ENCODE peak calls at places on chromosomes 1 and 21, in five cellular contexts. One of them, this sample, is unnamed.

GRCh38 chr1:41341756-41342562 is 19.3 kb upstream of the FOXO6 start:
- DNase-seq in esophagus muscularis mucosa: no peak
- DNase-seq in ovary: no peak
- DNase-seq in A549: no peak
- DNase-seq in SK-N-SH: no peak
- DNase-seq in this sample: peak; percentile 67

GRCh38 chr1:218625393-218625792 is 280.3 kb downstream of the TGFB2 start:
- DNase-seq in esophagus muscularis mucosa: no peak
- DNase-seq in ovary: no peak
- DNase-seq in A549: no peak
- DNase-seq in SK-N-SH: no peak
- DNase-seq in this sample: no peak

GRCh38 chr21:39696620-39697019 is 48.4 kb upstream of the IGSF5 start:
- DNase-seq in esophagus muscularis mucosa: peak; percentile 64
- DNase-seq in ovary: no peak
- DNase-seq in A549: no peak
- DNase-seq in SK-N-SH: no peak
- DNase-seq in this sample: no peak

GRCh38 chr21:42567861-42568260 is 54.2 kb downstream of the SLC37A1 start:
- DNase-seq in esophagus muscularis mucosa: no peak
- DNase-seq in ovary: no peak
- DNase-seq in A549: no peak
- DNase-seq in SK-N-SH: no peak
- DNase-seq in this sample: peak; percentile 5

GRCh38 chr1:147168626-147169058 is 3.6 kb downstream of the PRKAB2 start:
- DNase-seq in esophagus muscularis mucosa: no peak
- DNase-seq in ovary: peak; percentile 17
- DNase-seq in A549: no peak
- DNase-seq in SK-N-SH: no peak
- DNase-seq in this sample: peak; percentile 48

GRCh38 chr1:74468982-74469603 is 43.3 kb downstream of the LRRC53 start:
- DNase-seq in esophagus muscularis mucosa: no peak
- DNase-seq in ovary: no peak
- DNase-seq in A549: peak; percentile 10
- DNase-seq in SK-N-SH: peak; percentile 66
- DNase-seq in this sample: no peak

GRCh38 chr1:85894651-85895050 is 186.4 kb upstream of the ZNHIT6 start:
- DNase-seq in esophagus muscularis mucosa: no peak
- DNase-seq in ovary: peak; percentile 36
- DNase-seq in A549: peak; percentile 16
- DNase-seq in SK-N-SH: peak; percentile 59
- DNase-seq in this sample: no peak

GRCh38 chr1:228335406-228336307 is 71.0 kb downstream of the TRIM11 start:
- DNase-seq in esophagus muscularis mucosa: no peak
- DNase-seq in ovary: peak; percentile 6
- DNase-seq in A549: no peak
- DNase-seq in SK-N-SH: no peak
- DNase-seq in this sample: no peak

GRCh38 chr1:43232071-43232470 is 37.7 kb upstream of the TMEM125 start:
- DNase-seq in esophagus muscularis mucosa: peak; percentile 62
- DNase-seq in ovary: no peak
- DNase-seq in A549: no peak
- DNase-seq in SK-N-SH: no peak
- DNase-seq in this sample: no peak

GRCh38 chr1:45493116-45493697 is 2.2 kb upstream of the TESK2 start:
- DNase-seq in esophagus muscularis mucosa: no peak
- DNase-seq in ovary: peak; percentile 62
- DNase-seq in A549: no peak
- DNase-seq in SK-N-SH: peak; percentile 75
- DNase-seq in this sample: peak; percentile 56

GRCh38 chr1:113905435-113905861 is 322 bp downstream of the DCLRE1B start:
- DNase-seq in esophagus muscularis mucosa: no peak
- DNase-seq in ovary: no peak
- DNase-seq in A549: no peak
- DNase-seq in SK-N-SH: no peak
- DNase-seq in this sample: peak; percentile 29

GRCh38 chr1:14541348-14541747 is 57.1 kb upstream of the KAZN start:
- DNase-seq in esophagus muscularis mucosa: no peak
- DNase-seq in ovary: no peak
- DNase-seq in A549: no peak
- DNase-seq in SK-N-SH: no peak
- DNase-seq in this sample: no peak

GRCh38 chr1:7447093-7447492 is 324.0 kb upstream of the VAMP3 start:
- DNase-seq in esophagus muscularis mucosa: no peak
- DNase-seq in ovary: no peak
- DNase-seq in A549: no peak
- DNase-seq in SK-N-SH: no peak
- DNase-seq in this sample: no peak

GRCh38 chr1:115529216-115529897 is 112.4 kb upstream of the VANGL1 start:
- DNase-seq in esophagus muscularis mucosa: no peak
- DNase-seq in ovary: no peak
- DNase-seq in A549: no peak
- DNase-seq in SK-N-SH: no peak
- DNase-seq in this sample: no peak

GRCh38 chr1:8075511-8076051 is 49.5 kb upstream of the ERRFI1 start:
- DNase-seq in esophagus muscularis mucosa: no peak
- DNase-seq in ovary: no peak
- DNase-seq in A549: no peak
- DNase-seq in SK-N-SH: no peak
- DNase-seq in this sample: no peak

GRCh38 chr1:91813813-91814212 is 72.1 kb downstream of the TGFBR3 start:
- DNase-seq in esophagus muscularis mucosa: no peak
- DNase-seq in ovary: no peak
- DNase-seq in A549: no peak
- DNase-seq in SK-N-SH: no peak
- DNase-seq in this sample: no peak

GRCh38 chr1:182185822-182186756 is 124.6 kb upstream of the ZNF648 start:
- DNase-seq in esophagus muscularis mucosa: no peak
- DNase-seq in ovary: no peak
- DNase-seq in A549: peak; percentile 56
- DNase-seq in SK-N-SH: no peak
- DNase-seq in this sample: no peak

GRCh38 chr1:184806296-184806721 is 51.7 kb upstream of the EDEM3 start:
- DNase-seq in esophagus muscularis mucosa: no peak
- DNase-seq in ovary: no peak
- DNase-seq in A549: no peak
- DNase-seq in SK-N-SH: no peak
- DNase-seq in this sample: no peak

GRCh38 chr21:31872452-31873274 is at the start of gene HUNK:
- DNase-seq in esophagus muscularis mucosa: no peak
- DNase-seq in ovary: no peak
- DNase-seq in A549: peak; percentile 13
- DNase-seq in SK-N-SH: peak; percentile 84
- DNase-seq in this sample: no peak

GRCh38 chr21:31875424-31876097 is 2.7 kb downstream of the HUNK start:
- DNase-seq in esophagus muscularis mucosa: no peak
- DNase-seq in ovary: no peak
- DNase-seq in A549: no peak
- DNase-seq in SK-N-SH: no peak
- DNase-seq in this sample: no peak

GRCh38 chr21:31873275-31873695 is 465 bp downstream of the HUNK start:
- DNase-seq in esophagus muscularis mucosa: no peak
- DNase-seq in ovary: peak; percentile 24
- DNase-seq in A549: peak; percentile 8
- DNase-seq in SK-N-SH: peak; percentile 88
- DNase-seq in this sample: no peak

GRCh38 chr21:31873696-31874599 is 1.1 kb downstream of the HUNK start:
- DNase-seq in esophagus muscularis mucosa: no peak
- DNase-seq in ovary: peak; percentile 47
- DNase-seq in A549: peak; percentile 36
- DNase-seq in SK-N-SH: peak; percentile 91
- DNase-seq in this sample: peak; percentile 51

DNA sequence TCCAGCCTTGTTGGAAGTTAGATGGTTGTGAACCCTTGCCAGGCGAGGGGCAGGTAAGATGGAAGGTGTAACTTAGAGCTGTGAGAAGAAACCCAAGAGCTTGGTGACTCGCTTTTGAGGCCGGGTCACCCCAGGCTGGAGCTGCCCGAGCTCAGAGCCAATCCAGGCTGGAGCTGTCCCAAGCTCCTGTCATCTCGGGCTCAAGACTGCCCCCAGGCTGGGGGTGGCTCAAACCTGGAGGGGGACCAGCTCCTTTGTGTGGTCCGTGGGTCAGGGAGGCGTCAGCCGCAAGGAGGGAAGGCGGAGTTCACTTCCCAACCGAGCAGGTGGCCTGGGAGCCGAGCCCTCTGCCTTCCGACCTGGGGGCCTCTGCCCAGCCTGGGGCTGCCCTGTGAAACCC is 2.0 kb downstream of the HUNK start:
- DNase-seq in esophagus muscularis mucosa: no peak
- DNase-seq in ovary: no peak
- DNase-seq in A549: no peak
- DNase-seq in SK-N-SH: no peak
- DNase-seq in this sample: no peak
- H3K4me3 ChIP-seq in esophagus muscularis mucosa: peak overlapping the region; percentile 63
- H3K4me3 ChIP-seq in ovary: peak overlapping the region; percentile 55
- H3K4me3 ChIP-seq in A549: no peak overlapping the region
- H3K4me3 ChIP-seq in SK-N-SH: no peak overlapping the region
- H3K4me3 ChIP-seq in this sample: peak overlapping the region; percentile 77

GRCh38 chr1:26993237-26994019 is at the start of gene TRNP1:
- DNase-seq in esophagus muscularis mucosa: peak; percentile 95
- DNase-seq in ovary: peak; percentile 43
- DNase-seq in A549: peak; percentile 77
- DNase-seq in SK-N-SH: peak; percentile 97
- DNase-seq in this sample: peak; percentile 83
- H3K27ac ChIP-seq in esophagus muscularis mucosa: peak within 1 kb of the TSS; percentile 97
- H3K27ac ChIP-seq in ovary: no peak within 1 kb of the TSS
- H3K27ac ChIP-seq in A549: peak within 1 kb of the TSS; percentile 100
- H3K27ac ChIP-seq in SK-N-SH: no peak within 1 kb of the TSS
- H3K27ac ChIP-seq in this sample: peak within 1 kb of the TSS; percentile 86

DNA sequence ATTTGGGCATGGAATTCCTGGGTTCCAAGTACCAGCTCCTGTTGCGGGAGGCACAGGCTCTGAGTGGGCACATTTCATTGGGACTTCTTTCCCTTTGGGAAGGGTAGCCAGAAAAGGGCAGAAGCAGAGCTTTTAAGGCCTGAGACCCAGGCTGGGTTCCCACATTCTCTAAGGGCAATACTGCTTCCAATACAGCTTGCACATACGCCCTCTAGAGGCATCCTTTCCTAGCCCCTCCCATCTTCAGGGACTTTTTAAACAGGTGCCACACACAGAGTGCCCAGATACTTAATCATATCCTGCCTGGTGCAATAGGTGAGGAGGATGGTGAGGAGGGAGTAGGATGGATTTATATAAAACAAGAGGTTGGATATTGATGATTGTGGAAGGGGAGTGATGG is 5.7 kb downstream of the GPR88 start:
- DNase-seq in esophagus muscularis mucosa: no peak
- DNase-seq in ovary: no peak
- DNase-seq in A549: no peak
- DNase-seq in SK-N-SH: no peak
- DNase-seq in this sample: no peak
- TF ChIP-seq EP300 in esophagus muscularis mucosa: no peak
- TF ChIP-seq EP300 in ovary: no peak
- TF ChIP-seq EP300 in A549: no peak
- TF ChIP-seq EP300 in SK-N-SH: no peak
- TF ChIP-seq EP300 in this sample: no peak

GRCh38 chr1:204574856-204575145 is 58.6 kb downstream of the MDM4 start:
- DNase-seq in esophagus muscularis mucosa: no peak
- DNase-seq in ovary: no peak
- DNase-seq in A549: no peak
- DNase-seq in SK-N-SH: peak; percentile 82
- DNase-seq in this sample: no peak
- H3K4me3 ChIP-seq in esophagus muscularis mucosa: no peak overlapping the region
- H3K4me3 ChIP-seq in ovary: no peak overlapping the region
- H3K4me3 ChIP-seq in A549: no peak overlapping the region
- H3K4me3 ChIP-seq in SK-N-SH: no peak overlapping the region
- H3K4me3 ChIP-seq in this sample: no peak overlapping the region

DNA sequence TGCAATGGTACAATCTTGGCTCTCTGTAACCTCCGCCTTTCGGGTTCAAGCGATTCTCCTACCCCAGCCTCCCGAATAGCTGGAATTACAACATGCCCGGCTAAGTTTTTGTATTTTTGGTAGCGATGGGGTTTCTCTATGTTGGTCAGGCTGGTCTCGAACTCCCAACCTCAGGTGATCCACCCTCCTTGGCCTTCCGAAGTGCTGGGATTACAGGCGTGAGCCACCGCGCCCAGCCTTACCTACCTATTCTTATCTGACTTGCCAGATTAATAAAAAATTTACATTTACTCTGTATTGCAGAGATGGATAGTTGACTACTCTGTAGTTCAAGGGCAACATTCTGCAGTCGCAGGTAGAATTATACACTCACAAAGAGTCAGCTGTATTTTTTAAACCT is 359.6 kb downstream of the KCTD3 start:
- DNase-seq in esophagus muscularis mucosa: no peak
- DNase-seq in ovary: no peak
- DNase-seq in A549: no peak
- DNase-seq in SK-N-SH: no peak
- DNase-seq in this sample: no peak
- H3K27ac ChIP-seq in esophagus muscularis mucosa: no peak overlapping the region
- H3K27ac ChIP-seq in ovary: no peak overlapping the region
- H3K27ac ChIP-seq in A549: no peak overlapping the region
- H3K27ac ChIP-seq in SK-N-SH: no peak overlapping the region
- H3K27ac ChIP-seq in this sample: no peak overlapping the region

GRCh38 chr1:46671554-46671953 is at the start of gene TEX38:
- DNase-seq in esophagus muscularis mucosa: no peak
- DNase-seq in ovary: no peak
- DNase-seq in A549: no peak
- DNase-seq in SK-N-SH: no peak
- DNase-seq in this sample: no peak

GRCh38 chr1:46670134-46670533 is 1.5 kb upstream of the TEX38 start:
- DNase-seq in esophagus muscularis mucosa: no peak
- DNase-seq in ovary: no peak
- DNase-seq in A549: no peak
- DNase-seq in SK-N-SH: no peak
- DNase-seq in this sample: no peak

GRCh38 chr1:46665983-46666382 is 2.2 kb downstream of the ATPAF1 start:
- DNase-seq in esophagus muscularis mucosa: no peak
- DNase-seq in ovary: no peak
- DNase-seq in A549: no peak
- DNase-seq in SK-N-SH: no peak
- DNase-seq in this sample: no peak

GRCh38 chr1:46673749-46674182 is 2.1 kb downstream of the TEX38 start:
- DNase-seq in esophagus muscularis mucosa: no peak
- DNase-seq in ovary: no peak
- DNase-seq in A549: no peak
- DNase-seq in SK-N-SH: no peak
- DNase-seq in this sample: no peak

GRCh38 chr1:46667782-46668760 is at the start of gene ATPAF1:
- DNase-seq in esophagus muscularis mucosa: no peak
- DNase-seq in ovary: peak; percentile 69
- DNase-seq in A549: peak; percentile 77
- DNase-seq in SK-N-SH: peak; percentile 91
- DNase-seq in this sample: peak; percentile 75
- TF ChIP-seq EP300 in esophagus muscularis mucosa: no peak
- TF ChIP-seq EP300 in ovary: no peak
- TF ChIP-seq EP300 in A549: no peak
- TF ChIP-seq EP300 in SK-N-SH: no peak
- TF ChIP-seq EP300 in this sample: no peak

GRCh38 chr1:204376919-204377799 is 17.4 kb upstream of the PLEKHA6 start:
- DNase-seq in esophagus muscularis mucosa: no peak
- DNase-seq in ovary: no peak
- DNase-seq in A549: peak; percentile 81
- DNase-seq in SK-N-SH: no peak
- DNase-seq in this sample: peak; percentile 91
- H3K4me3 ChIP-seq in esophagus muscularis mucosa: peak overlapping the region; percentile 51
- H3K4me3 ChIP-seq in ovary: peak overlapping the region; percentile 30
- H3K4me3 ChIP-seq in A549: peak overlapping the region; percentile 76
- H3K4me3 ChIP-seq in SK-N-SH: peak overlapping the region; percentile 65
- H3K4me3 ChIP-seq in this sample: peak overlapping the region; percentile 51